ENCODE peak calls at places on chromosomes 7 and 10, in nine cellular contexts. P, A, F, W, T, N, D, Q and K are unnamed samples.

GRCh38 chr10:104472505-104472904 is 118.9 kb downstream of the CFAP58 start:
- DNase-seq in P (no peak), N (no peak), D (no peak), Q (no peak), W (no peak), A (no peak), F (no peak), T (no peak), K (no peak)

GRCh38 chr7:17466201-17466600 is 167.7 kb downstream of the AHR start:
- DNase-seq in N (no peak), D (no peak), F (no peak), P (no peak), Q (no peak), W (no peak), T (no peak), A (no peak), K (no peak)

GRCh38 chr7:120413164-120413563 is 140.2 kb downstream of the KCND2 start:
- DNase-seq in Q (no peak), F (no peak), P (no peak), W (no peak), N (no peak), D (no peak), T (no peak), A (no peak), K (no peak)

GRCh38 chr7:113285411-113285810 is 167.1 kb upstream of the SMIM30 start:
- DNase-seq in D (no peak), Q (no peak), W (no peak), T (no peak), N (no peak), F (no peak), A (no peak), P (peak; percentile 4), K (no peak)

GRCh38 chr7:12827219-12827821 is 139.9 kb downstream of the ARL4A start:
- DNase-seq in A (no peak), Q (no peak), W (no peak), D (no peak), F (no peak), N (no peak), P (no peak), T (no peak), K (no peak)

GRCh38 chr7:29893351-29894005 is 87.2 kb downstream of the WIPF3 start:
- DNase-seq in A (no peak), N (no peak), D (no peak), F (no peak), Q (no peak), T (no peak), P (no peak), W (no peak), K (no peak)

GRCh38 chr10:71878327-71879034 is 27.4 kb upstream of the PSAP start:
- DNase-seq in T (no peak), F (no peak), D (no peak), N (no peak), Q (no peak), W (no peak), P (peak; percentile 32), A (no peak), K (no peak)

GRCh38 chr10:110010076-110011069 is 2.6 kb downstream of the ADD3 start:
- DNase-seq in A (no peak), N (peak; percentile 37), W (no peak), P (no peak), F (no peak), Q (peak; percentile 45), T (no peak), D (no peak), K (peak; percentile 56)

GRCh38 chr10:27659786-27660185 is 85.8 kb downstream of the MKX start:
- DNase-seq in N (no peak), A (no peak), D (no peak), F (no peak), W (no peak), P (no peak), T (no peak), Q (no peak), K (no peak)

GRCh38 chr10:12638103-12638502 is 288.8 kb downstream of the CAMK1D start:
- DNase-seq in W (no peak), N (no peak), A (no peak), P (peak; percentile 44), T (no peak), F (no peak), Q (no peak), D (no peak), K (no peak)